ENCODE peak calls at places on chromosomes 6 and 20, in six cellular contexts. P is mesothelial cell of epicardium; E is epithelial cell of proximal tubule; U is MM.1S; B is astrocyte of the spinal cord; C is CD4-positive, alpha-beta T cell. R is an unnamed sample.

GRCh38 chr20:47272893-47273590 is 83.5 kb downstream of the ZMYND8 start:
- DNase-seq in P (no peak), E (no peak), U (peak), B (peak), C (peak), R (peak)

GRCh38 chr6:85472744-85473143 is 22.9 kb downstream of the NT5E start:
- DNase-seq in P (no peak), E (no peak), U (no peak), B (no peak), C (no peak), R (no peak)

GRCh38 chr6:21538186-21538798 is 55.3 kb upstream of the SOX4 start:
- DNase-seq in P (no peak), E (peak), U (no peak), B (peak), C (no peak), R (no peak)

GRCh38 chr6:150252714-150253444 is 110.0 kb downstream of the PPP1R14C start:
- DNase-seq in P (no peak), E (no peak), U (no peak), B (no peak), C (no peak), R (no peak)

GRCh38 chr20:23257848-23258746 is 92.5 kb upstream of the NXT1 start:
- DNase-seq in P (no peak), E (peak), U (no peak), B (peak), C (no peak), R (no peak)

GRCh38 chr6:1004885-1005635 is 306.8 kb upstream of the FOXQ1 start:
- DNase-seq in P (no peak), E (no peak), U (no peak), B (peak), C (no peak), R (no peak)

GRCh38 chr6:95572098-95572497 is 5.2 kb upstream of the MANEA start:
- DNase-seq in P (no peak), E (no peak), U (no peak), B (no peak), C (no peak), R (no peak)

GRCh38 chr6:85404497-85405174 is 45.2 kb upstream of the NT5E start:
- DNase-seq in P (no peak), E (peak), U (no peak), B (peak), C (no peak), R (no peak)

GRCh38 chr6:15066433-15067337 is 179.2 kb upstream of the JARID2 start:
- DNase-seq in P (no peak), E (no peak), U (no peak), B (peak), C (no peak), R (no peak)

GRCh38 chr20:25272223-25273000 is 24.5 kb downstream of the PYGB start:
- DNase-seq in P (no peak), E (no peak), U (no peak), B (no peak), C (no peak), R (no peak)

GRCh38 chr20:44810391-44811149 is at the start of gene RIMS4:
- DNase-seq in P (no peak), E (no peak), U (no peak), B (no peak), C (no peak), R (no peak)

GRCh38 chr6:133241088-133241900 is at the start of gene EYA4:
- DNase-seq in P (peak), E (no peak), U (peak), B (peak), C (no peak), R (peak)

GRCh38 chr6:2168480-2168879 is 76.9 kb downstream of the GMDS start:
- DNase-seq in P (no peak), E (no peak), U (no peak), B (peak), C (no peak), R (no peak)

GRCh38 chr6:142892254-142893021 is 52.5 kb downstream of the HIVEP2 start:
- DNase-seq in P (no peak), E (no peak), U (no peak), B (no peak), C (no peak), R (no peak)
- TF ChIP-seq CTCF in P (no peak), E (no peak), U (no peak), B (no peak), C (no peak), R (no peak)

GRCh38 chr6:24581084-24581669 is 64.8 kb downstream of the KIAA0319 start:
- DNase-seq in P (peak), E (no peak), U (peak), B (peak), C (peak), R (peak)
- TF ChIP-seq CTCF in P (peak), E (peak), U (peak), B (peak), C (peak), R (peak)

DNA sequence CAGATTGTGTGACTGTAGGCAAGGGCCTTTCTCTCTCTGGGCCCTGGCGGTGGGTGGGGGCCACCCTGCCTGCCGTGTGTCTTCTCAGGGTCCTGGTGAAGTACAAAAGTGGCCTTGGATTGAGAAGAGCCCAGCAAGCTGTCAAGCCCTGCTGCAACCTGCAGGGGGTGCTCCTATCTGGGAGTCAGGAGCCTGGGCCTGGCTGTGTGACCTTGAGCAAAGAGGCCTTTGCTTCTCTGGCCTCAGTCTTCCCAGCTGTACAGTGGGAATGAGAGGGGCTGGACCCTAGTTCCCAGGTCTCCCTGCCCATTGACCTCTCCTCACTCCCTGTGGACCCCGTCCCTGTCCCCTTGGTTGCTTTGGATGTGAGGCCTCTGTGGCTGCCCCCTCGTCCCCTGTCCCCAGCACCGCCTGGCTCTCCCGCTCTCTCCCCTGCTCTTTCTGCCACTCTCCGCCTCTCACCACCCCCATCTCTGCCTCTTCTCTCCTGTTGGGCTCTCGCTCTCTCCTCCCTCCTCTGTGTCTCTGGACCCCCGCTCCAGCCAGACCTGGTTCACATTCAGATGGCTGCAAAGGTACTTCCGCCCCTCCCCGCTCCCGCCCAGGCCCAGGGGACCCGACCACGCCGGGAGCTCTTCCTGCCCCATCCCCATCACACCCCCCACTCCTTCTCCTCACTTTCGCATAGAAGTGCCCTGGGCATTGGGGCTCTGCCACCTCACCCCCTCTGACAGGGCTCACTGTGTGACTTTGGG is 46.7 kb downstream of the SRC start:
- DNase-seq in P (no peak), E (no peak), U (peak), B (no peak), C (no peak), R (no peak)
- TF ChIP-seq CTCF in P (no peak), E (peak), U (peak), B (peak), C (no peak), R (peak)

GRCh38 chr20:4563534-4563933 is 158.2 kb upstream of the PRND start:
- DNase-seq in P (peak), E (no peak), U (peak), B (peak), C (no peak), R (no peak)
- TF ChIP-seq CTCF in P (peak), E (peak), U (no peak), B (peak), C (no peak), R (no peak)

GRCh38 chr20:62123450-62124118 is 1.3 kb downstream of the LSM14B start:
- DNase-seq in P (no peak), E (no peak), U (no peak), B (peak), C (no peak), R (no peak)
- TF ChIP-seq CTCF in P (no peak), E (peak), U (no peak), B (peak), C (no peak), R (no peak)

GRCh38 chr6:92521553-92521952 is 897.8 kb downstream of the EPHA7 start:
- DNase-seq in P (no peak), E (no peak), U (no peak), B (no peak), C (no peak), R (no peak)
- TF ChIP-seq CTCF in P (no peak), E (no peak), U (no peak), B (no peak), C (no peak), R (no peak)

DNA sequence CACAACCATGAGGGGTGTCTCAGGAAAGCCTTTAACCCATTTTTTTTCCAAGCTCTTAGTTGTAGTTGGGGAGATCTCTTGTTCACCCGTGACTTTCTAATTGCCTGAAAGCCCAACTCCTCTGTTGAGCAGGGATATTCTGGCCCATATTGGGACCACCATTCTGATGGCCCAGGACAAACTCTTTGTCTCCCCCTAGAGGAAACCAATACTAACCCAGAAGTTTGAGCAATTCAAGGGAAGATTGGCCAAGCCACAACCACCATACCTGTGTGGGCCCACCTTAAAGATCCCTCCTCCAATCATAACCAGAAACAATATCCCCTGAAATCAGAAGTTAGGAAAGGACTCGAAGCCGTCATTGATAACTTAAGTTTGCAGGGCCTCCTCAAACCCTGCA is 132.6 kb downstream of the THBS2 start:
- DNase-seq in P (no peak), E (no peak), U (no peak), B (no peak), C (no peak), R (no peak)
- TF ChIP-seq CTCF in P (no peak), E (peak), U (no peak), B (peak), C (no peak), R (no peak)

DNA sequence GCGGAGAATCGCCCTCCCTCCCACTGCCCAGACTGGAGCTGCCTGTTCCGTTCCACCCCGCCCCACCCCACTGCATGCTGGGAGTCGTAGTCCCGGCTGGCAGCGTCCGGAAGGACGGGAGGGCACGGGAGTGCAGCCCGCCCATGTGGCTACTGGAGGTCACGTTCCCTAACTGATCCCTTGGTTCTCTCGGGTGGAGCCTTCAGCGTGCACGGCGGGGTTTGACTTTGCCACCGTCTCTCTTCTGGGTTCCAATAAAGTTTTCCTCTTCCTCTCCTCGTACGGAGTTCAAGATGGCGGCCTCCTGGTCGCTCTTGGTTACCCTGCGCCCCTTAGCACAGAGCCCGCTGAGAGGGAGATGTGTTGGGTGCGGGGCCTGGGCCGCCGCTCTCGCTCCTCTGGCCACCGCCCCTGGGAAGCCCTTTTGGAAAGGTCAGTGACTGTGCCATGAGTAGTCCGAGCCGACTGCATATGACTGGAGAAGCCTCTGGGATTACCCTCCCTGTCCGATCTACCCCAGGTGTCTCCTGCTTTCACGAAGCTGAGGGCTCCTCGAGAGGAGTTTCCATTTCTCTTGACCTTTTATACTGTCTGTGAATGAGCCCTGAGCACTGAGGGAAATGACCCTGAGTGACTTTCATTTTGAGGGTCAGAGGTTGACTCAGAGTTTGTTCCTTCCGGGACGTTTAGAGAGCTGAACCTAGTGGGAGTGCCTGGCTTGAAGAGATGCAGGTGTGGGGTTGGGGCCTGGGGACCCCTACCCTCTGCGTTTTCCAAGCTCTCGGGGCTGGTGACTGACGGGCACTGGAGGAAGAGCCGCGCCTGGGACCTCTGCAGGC is at the start of gene AFG1L:
- DNase-seq in P (peak), E (peak), U (peak), B (peak), C (peak), R (peak)
- TF ChIP-seq CTCF in P (no peak), E (no peak), U (no peak), B (no peak), C (no peak), R (no peak)

DNA sequence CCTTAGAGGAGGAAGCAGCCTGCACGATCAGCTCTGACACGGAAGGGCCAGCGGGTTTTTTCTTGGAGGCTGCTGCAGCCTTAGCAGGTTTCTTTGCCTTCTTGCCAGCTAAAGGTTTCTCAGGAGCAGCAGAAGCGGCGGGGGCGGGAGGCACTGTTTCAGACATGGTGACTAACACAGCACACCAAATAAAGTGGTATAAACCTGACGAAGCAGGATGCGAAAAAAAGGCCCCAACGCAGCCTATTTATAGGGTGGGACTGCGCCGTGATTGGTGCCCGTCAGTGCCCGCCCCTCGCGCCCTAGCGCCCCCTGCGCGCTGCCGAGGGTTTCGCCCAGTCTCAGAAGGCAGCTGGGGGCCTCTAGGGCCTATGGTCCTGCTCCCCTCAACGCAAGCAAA is 55.0 kb downstream of the TRIM38 start:
- DNase-seq in P (no peak), E (peak), U (peak), B (peak), C (peak), R (no peak)
- TF ChIP-seq CTCF in P (no peak), E (peak), U (peak), B (peak), C (no peak), R (peak)

GRCh38 chr6:56961151-56961550 is 6.2 kb downstream of the BEND6 start:
- DNase-seq in P (no peak), E (no peak), U (no peak), B (no peak), C (no peak), R (no peak)
- TF ChIP-seq CTCF in P (no peak), E (no peak), U (no peak), B (no peak), C (no peak), R (peak)